ENCODE peak calls at places on chromosomes 4 and X, in eight cellular contexts. Q is NCI-H1092; I is midbrain; W is GM03348; H is kidney epithelial cell; K is AG08395; E is SK-MEL-5; L is stimulated activated CD4-positive, alpha-beta T cell treated with anti-CD3 and anti-CD28 coated beads, Interleukin-2, amount 100 ng/mL, for 4 hours. R is an unnamed sample.

GRCh38 chrX:124216396-124217124 is 115.9 kb upstream of the TEX13D start:
- DNase-seq in Q (no peak), I (no peak), W (no peak), H (no peak), K (no peak), E (peak), L (no peak), R (no peak)

GRCh38 chr4:152514356-152514755 is 21.5 kb downstream of the FBXW7 start:
- DNase-seq in Q (no peak), I (no peak), W (no peak), H (no peak), K (no peak), E (no peak), L (no peak), R (no peak)

GRCh38 chr4:160835789-160836188 is 1328.0 kb downstream of the FSTL5 start:
- DNase-seq in Q (no peak), I (no peak), W (no peak), H (peak), K (no peak), E (no peak), L (no peak), R (no peak)

GRCh38 chr4:109729155-109729562 is 711 bp downstream of the PLA2G12A start:
- DNase-seq in Q (no peak), I (no peak), W (peak), H (no peak), K (no peak), E (no peak), L (no peak), R (peak)

GRCh38 chrX:110858565-110858964 is 62.9 kb upstream of the CHRDL1 start:
- DNase-seq in Q (no peak), I (no peak), W (no peak), H (no peak), K (no peak), E (no peak), L (no peak), R (no peak)

GRCh38 chr4:112172180-112172579 is 26.9 kb downstream of the FAM241A start:
- DNase-seq in Q (no peak), I (no peak), W (no peak), H (no peak), K (no peak), E (no peak), L (no peak), R (no peak)

GRCh38 chr4:75892508-75892907 is 9.7 kb downstream of the PPEF2 start:
- DNase-seq in Q (no peak), I (no peak), W (no peak), H (no peak), K (no peak), E (peak), L (no peak), R (no peak)

GRCh38 chrX:134525086-134525792 is 65.3 kb downstream of the HPRT1 start:
- DNase-seq in Q (no peak), I (no peak), W (no peak), H (no peak), K (no peak), E (no peak), L (no peak), R (no peak)

GRCh38 chrX:115894087-115894486 is 276.5 kb upstream of the AGTR2 start:
- DNase-seq in Q (peak), I (peak), W (no peak), H (no peak), K (peak), E (peak), L (no peak), R (no peak)

GRCh38 chr4:110620352-110621327 is 2.2 kb downstream of the PITX2 start:
- DNase-seq in Q (no peak), I (no peak), W (no peak), H (no peak), K (no peak), E (no peak), L (no peak), R (no peak)

GRCh38 chr4:154877110-154877760 is 96.2 kb downstream of the RBM46 start:
- DNase-seq in Q (no peak), I (no peak), W (no peak), H (peak), K (no peak), E (no peak), L (no peak), R (no peak)

GRCh38 chr4:73573794-73574528 is 46.3 kb downstream of the RASSF6 start:
- DNase-seq in Q (peak), I (peak), W (peak), H (peak), K (peak), E (peak), L (no peak), R (peak)

GRCh38 chr4:125191252-125191651 is 123.5 kb upstream of the FAT4 start:
- DNase-seq in Q (no peak), I (no peak), W (peak), H (no peak), K (peak), E (no peak), L (no peak), R (no peak)

GRCh38 chr4:161419822-161420221 is 744.0 kb downstream of the FSTL5 start:
- DNase-seq in Q (no peak), I (no peak), W (no peak), H (no peak), K (no peak), E (peak), L (no peak), R (peak)

GRCh38 chr4:106238819-106239420 is 77.1 kb downstream of the TBCK start:
- DNase-seq in Q (no peak), I (no peak), W (peak), H (peak), K (peak), E (peak), L (no peak), R (peak)

GRCh38 chr4:6473264-6474052 is 1.0 kb upstream of the PPP2R2C start:
- DNase-seq in Q (no peak), I (no peak), W (no peak), H (no peak), K (no peak), E (no peak), L (no peak), R (no peak)

GRCh38 chr4:128863314-128864075 is 54.0 kb downstream of the JADE1 start:
- DNase-seq in Q (peak), I (peak), W (peak), H (peak), K (peak), E (peak), L (peak), R (peak)

GRCh38 chr4:137075586-137075985 is 456.7 kb downstream of the PCDH18 start:
- DNase-seq in Q (no peak), I (no peak), W (no peak), H (no peak), K (no peak), E (no peak), L (no peak), R (no peak)

GRCh38 chrX:96314974-96315373 is 369.7 kb upstream of the DIAPH2 start:
- DNase-seq in Q (no peak), I (no peak), W (peak), H (no peak), K (peak), E (peak), L (no peak), R (no peak)

GRCh38 chr4:164888096-164888495 is 11.1 kb downstream of the APELA start:
- DNase-seq in Q (no peak), I (no peak), W (no peak), H (no peak), K (no peak), E (no peak), L (no peak), R (no peak)

GRCh38 chrX:50579955-50580354 is 109.3 kb upstream of the DGKK start:
- DNase-seq in Q (peak), I (peak), W (peak), H (peak), K (peak), E (peak), L (no peak), R (peak)

GRCh38 chr4:52028970-52029369 is 8.8 kb upstream of the LRRC66 start:
- DNase-seq in Q (no peak), I (no peak), W (peak), H (peak), K (peak), E (no peak), L (no peak), R (no peak)

GRCh38 chr4:73520821-73521220 is 39.3 kb downstream of the AFM start:
- DNase-seq in Q (no peak), I (no peak), W (peak), H (no peak), K (no peak), E (peak), L (no peak), R (no peak)

GRCh38 chr4:78100060-78100459 is 42.9 kb downstream of the FRAS1 start:
- DNase-seq in Q (no peak), I (no peak), W (peak), H (no peak), K (peak), E (no peak), L (no peak), R (no peak)

GRCh38 chr4:49217492-49217891 is 231.4 kb downstream of the CWH43 start:
- DNase-seq in Q (no peak), I (no peak), W (no peak), H (no peak), K (no peak), E (no peak), L (no peak), R (no peak)

GRCh38 chr4:60020389-60020788 is 1179.7 kb upstream of the ADGRL3 start:
- DNase-seq in Q (no peak), I (no peak), W (no peak), H (no peak), K (no peak), E (no peak), L (no peak), R (no peak)

GRCh38 chrX:78548012-78548411 is 111.1 kb downstream of the RTL3 start:
- DNase-seq in Q (no peak), I (no peak), W (peak), H (peak), K (peak), E (no peak), L (no peak), R (no peak)

GRCh38 chrX:71621644-71622346 is 3.5 kb upstream of the CXCR3 start:
- DNase-seq in Q (no peak), I (no peak), W (peak), H (no peak), K (peak), E (no peak), L (no peak), R (no peak)